ENCODE peak calls at places on chromosomes 6 and 20, in six cellular contexts. U is activated T-helper 1 cell treated with anti-CD3 and anti-CD28 coated beads, Interleukin-2, amount 50 U/mL, for 16 hours; L is mucosa of gallbladder; C is stimulated activated CD4-positive, alpha-beta T cell treated with anti-CD3 and anti-CD28 coated beads, Interleukin-15, amount 100 ng/mL, for 24 hours; T is cardiac fibroblast; K is epithelial cell of proximal tubule. B is an unnamed sample.

GRCh38 chr6:63941747-63942470 is 306.3 kb downstream of the PHF3 start:
- DNase-seq in L (no peak), U (no peak), T (peak), C (no peak), K (no peak), B (no peak)

GRCh38 chr6:4768815-4769214 is 7.4 kb upstream of the CDYL start:
- DNase-seq in L (no peak), U (no peak), T (no peak), C (no peak), K (no peak), B (no peak)

GRCh38 chr6:14367296-14367695 is 249.7 kb downstream of the CD83 start:
- DNase-seq in L (no peak), C (no peak), K (no peak), U (no peak), T (no peak), B (no peak)

GRCh38 chr6:46103437-46103836 is 26.4 kb upstream of the ENPP4 start:
- DNase-seq in K (no peak), T (no peak), L (no peak), U (no peak), C (no peak), B (no peak)

GRCh38 chr20:8020314-8021079 is 936 bp upstream of the TMX4 start:
- DNase-seq in K (no peak), C (no peak), T (no peak), U (no peak), L (no peak), B (no peak)

GRCh38 chr6:139173172-139173571 is 38.3 kb downstream of the HECA start:
- DNase-seq in C (no peak), T (no peak), K (no peak), L (no peak), U (no peak), B (no peak)

GRCh38 chr6:131281471-131282270 is 146.4 kb downstream of the AKAP7 start:
- DNase-seq in C (peak), L (peak), T (no peak), K (no peak), U (peak), B (peak)

GRCh38 chr20:16191496-16191895 is 381.8 kb downstream of the KIF16B start:
- DNase-seq in L (no peak), K (no peak), T (no peak), C (no peak), U (no peak), B (no peak)

GRCh38 chr6:158018851-158019361 is 37.2 kb downstream of the SYNJ2 start:
- DNase-seq in K (no peak), T (peak), U (no peak), C (no peak), L (no peak), B (no peak)

GRCh38 chr20:61882716-61883615 is 182.7 kb downstream of the TAF4 start:
- DNase-seq in K (no peak), C (no peak), L (no peak), U (no peak), T (no peak), B (no peak)

GRCh38 chr6:93423542-93423941 is 4.2 kb upstream of the EPHA7 start:
- DNase-seq in L (peak), T (peak), C (peak), K (no peak), U (no peak), B (no peak)

GRCh38 chr20:18094191-18094590 is 36.5 kb upstream of the OVOL2 start:
- DNase-seq in T (no peak), L (no peak), K (no peak), U (no peak), C (no peak), B (no peak)

GRCh38 chr6:17212541-17213371 is 68.4 kb upstream of the RBM24 start:
- DNase-seq in C (no peak), K (no peak), T (no peak), U (no peak), L (no peak), B (peak)

GRCh38 chr6:32146687-32147086 is 5.1 kb downstream of the PRRT1 start:
- DNase-seq in K (no peak), C (no peak), L (no peak), T (no peak), U (no peak), B (no peak)

GRCh38 chr6:43871284-43871683 is 101.3 kb downstream of the VEGFA start:
- DNase-seq in L (no peak), T (no peak), K (no peak), U (no peak), C (no peak), B (no peak)

GRCh38 chr6:27873101-27874030 is 38.8 kb downstream of the OR2B2 start:
- DNase-seq in T (peak), L (peak), C (peak), U (peak), K (no peak), B (no peak)

GRCh38 chr20:50278684-50279531 is 88.3 kb downstream of the CEBPB start:
- DNase-seq in C (no peak), K (no peak), L (peak), T (peak), U (no peak), B (no peak)

GRCh38 chr20:63701329-63702035 is 5.0 kb downstream of the TNFRSF6B start:
- DNase-seq in L (no peak), U (no peak), C (no peak), T (no peak), K (no peak), B (no peak)

GRCh38 chr6:108765495-108765894 is 82.7 kb upstream of the ARMC2 start:
- DNase-seq in U (no peak), L (no peak), T (no peak), C (no peak), K (no peak), B (no peak)

GRCh38 chr6:125986956-125987617 is 747 bp downstream of the TRMT11 start:
- DNase-seq in C (no peak), U (no peak), T (peak), K (no peak), L (no peak), B (no peak)

GRCh38 chr6:1856381-1856780 is 246.7 kb downstream of the FOXC1 start:
- DNase-seq in U (no peak), C (no peak), T (peak), K (peak), L (peak), B (no peak)

GRCh38 chr20:24961384-24962181 is 12.5 kb downstream of the CST7 start:
- DNase-seq in K (no peak), L (no peak), U (no peak), T (no peak), C (no peak), B (no peak)

GRCh38 chr20:6783752-6784725 is 16.6 kb downstream of the BMP2 start:
- DNase-seq in L (no peak), K (no peak), T (peak), C (no peak), U (no peak), B (no peak)

GRCh38 chr6:90192857-90193256 is 103.8 kb downstream of the BACH2 start:
- DNase-seq in C (no peak), U (no peak), L (no peak), K (no peak), T (no peak), B (no peak)

GRCh38 chr20:25306991-25307903 is 59.4 kb downstream of the PYGB start:
- DNase-seq in T (no peak), C (no peak), U (no peak), L (no peak), K (no peak), B (no peak)

GRCh38 chr6:73691512-73691911 is 4.5 kb upstream of the CD109 start:
- DNase-seq in K (no peak), L (no peak), C (no peak), T (peak), U (no peak), B (no peak)

GRCh38 chr6:16658661-16659060 is 102.6 kb downstream of the ATXN1 start:
- DNase-seq in K (no peak), C (no peak), U (no peak), T (no peak), L (no peak), B (no peak)

GRCh38 chr6:154593122-154593521 is 82.6 kb upstream of the CNKSR3 start:
- DNase-seq in C (no peak), T (no peak), K (no peak), L (no peak), U (no peak), B (no peak)

GRCh38 chr6:111692327-111693164 is 86.9 kb upstream of the TRAF3IP2 start:
- DNase-seq in T (no peak), U (no peak), L (peak), C (no peak), K (peak), B (no peak)

GRCh38 chr6:14228571-14228970 is 111.0 kb downstream of the CD83 start:
- DNase-seq in T (peak), L (no peak), K (peak), U (no peak), C (peak), B (no peak)

GRCh38 chr6:123901441-123901840 is 97.8 kb downstream of the NKAIN2 start:
- DNase-seq in K (no peak), L (no peak), C (no peak), T (no peak), U (no peak), B (no peak)

GRCh38 chr6:111769365-111770127 is 103.7 kb downstream of the FYN start:
- DNase-seq in K (no peak), L (no peak), C (no peak), T (no peak), U (no peak), B (no peak)

GRCh38 chr20:59412896-59413295 is 112.5 kb downstream of the EDN3 start:
- DNase-seq in U (no peak), C (no peak), K (no peak), L (no peak), T (no peak), B (no peak)